ENCODE peak calls at places on chromosome 10, in four cellular contexts. N, S, L and U are unnamed samples.

GRCh38 chr10:73226663-73227062 is 20.4 kb downstream of the DNAJC9 start:
- DNase-seq in N (no peak), S (no peak), L (no peak), U (no peak)

GRCh38 chr10:108601856-108602255 is 1321.5 kb downstream of the XPNPEP1 start:
- DNase-seq in N (no peak), S (no peak), L (peak; percentile 61), U (peak; percentile 17)

GRCh38 chr10:127849896-127850295 is 42.8 kb downstream of the CLRN3 start:
- DNase-seq in N (peak; percentile 82), S (no peak), L (no peak), U (no peak)

GRCh38 chr10:97412891-97413304 is 11.8 kb upstream of the RRP12 start:
- DNase-seq in N (no peak), S (no peak), L (no peak), U (peak; percentile 32)

GRCh38 chr10:117449636-117450035 is 74.4 kb upstream of the PDZD8 start:
- DNase-seq in N (no peak), S (no peak), L (no peak), U (no peak)

GRCh38 chr10:63414481-63415260 is 51.1 kb downstream of the JMJD1C start:
- DNase-seq in N (no peak), S (no peak), L (peak; percentile 56), U (peak; percentile 72)

GRCh38 chr10:77909755-77910375 is 16.7 kb downstream of the DLG5 start:
- DNase-seq in N (peak; percentile 35), S (no peak), L (peak; percentile 81), U (peak; percentile 80)

GRCh38 chr10:16996530-16996964 is 133.1 kb downstream of the CUBN start:
- DNase-seq in N (no peak), S (no peak), L (peak; percentile 54), U (no peak)

GRCh38 chr10:123519861-123520260 is 146.3 kb upstream of the GPR26 start:
- DNase-seq in N (no peak), S (no peak), L (no peak), U (no peak)

GRCh38 chr10:73887038-73888015 is 13.0 kb upstream of the CAMK2G start:
- DNase-seq in N (no peak), S (peak; percentile 87), L (peak; percentile 87), U (peak; percentile 98)

GRCh38 chr10:90062786-90063185 is 361.4 kb downstream of the KIF20B start:
- DNase-seq in N (no peak), S (no peak), L (peak; percentile 59), U (peak; percentile 24)

GRCh38 chr10:5684971-5685763 is 529 bp downstream of the TASOR2 start:
- DNase-seq in N (peak; percentile 83), S (peak; percentile 17), L (peak; percentile 73), U (peak; percentile 75)

GRCh38 chr10:11387044-11387443 is 224.4 kb downstream of the USP6NL start:
- DNase-seq in N (no peak), S (no peak), L (peak; percentile 15), U (no peak)

GRCh38 chr10:44969854-44970253 is 8.8 kb downstream of the DEPP1 start:
- DNase-seq in N (no peak), S (no peak), L (no peak), U (no peak)

GRCh38 chr10:77458986-77459590 is 178.5 kb downstream of the KCNMA1 start:
- DNase-seq in N (no peak), S (no peak), L (no peak), U (peak; percentile 62)

GRCh38 chr10:102744374-102745051 is 765 bp downstream of the WBP1L start:
- DNase-seq in N (no peak), S (no peak), L (peak; percentile 28), U (peak; percentile 13)

GRCh38 chr10:129764901-129765663 is 199.0 kb downstream of the EBF3 start:
- DNase-seq in N (no peak), S (no peak), L (no peak), U (no peak)

GRCh38 chr10:121340176-121340850 is 257.9 kb downstream of the FGFR2 start:
- DNase-seq in N (peak; percentile 96), S (no peak), L (no peak), U (no peak)

GRCh38 chr10:123380491-123381085 is 226.4 kb downstream of the BUB3 start:
- DNase-seq in N (peak; percentile 23), S (no peak), L (peak; percentile 46), U (no peak)

GRCh38 chr10:30062090-30062489 is 2.7 kb upstream of the JCAD start:
- DNase-seq in N (no peak), S (no peak), L (peak; percentile 82), U (peak; percentile 81)

GRCh38 chr10:17805921-17806577 is 3.1 kb upstream of the MRC1 start:
- DNase-seq in N (peak; percentile 21), S (no peak), L (no peak), U (no peak)

GRCh38 chr10:88389456-88389855 is 193.7 kb downstream of the RNLS start:
- DNase-seq in N (peak; percentile 27), S (no peak), L (peak; percentile 76), U (peak; percentile 86)

GRCh38 chr10:28996345-28996744 is 292.5 kb upstream of the LYZL1 start:
- DNase-seq in N (no peak), S (no peak), L (no peak), U (no peak)

GRCh38 chr10:58460157-58460556 is 52.5 kb upstream of the BICC1 start:
- DNase-seq in N (no peak), S (no peak), L (no peak), U (no peak)

GRCh38 chr10:32445740-32446615 is at the start of gene CCDC7:
- DNase-seq in N (peak; percentile 89), S (peak; percentile 21), L (peak; percentile 83), U (peak; percentile 91)
- TF ChIP-seq CTCF in N (peak; percentile 53), S (peak; percentile 46), L (peak; percentile 26), U (peak; percentile 42)

GRCh38 chr10:6916601-6917000 is 336.5 kb upstream of the PRKCQ start:
- DNase-seq in N (no peak), S (no peak), L (peak; percentile 10), U (peak; percentile 50)
- H3K4me3 ChIP-seq in N (no peak overlapping the region), S (no peak overlapping the region), L (no peak overlapping the region), U (no peak overlapping the region)

DNA sequence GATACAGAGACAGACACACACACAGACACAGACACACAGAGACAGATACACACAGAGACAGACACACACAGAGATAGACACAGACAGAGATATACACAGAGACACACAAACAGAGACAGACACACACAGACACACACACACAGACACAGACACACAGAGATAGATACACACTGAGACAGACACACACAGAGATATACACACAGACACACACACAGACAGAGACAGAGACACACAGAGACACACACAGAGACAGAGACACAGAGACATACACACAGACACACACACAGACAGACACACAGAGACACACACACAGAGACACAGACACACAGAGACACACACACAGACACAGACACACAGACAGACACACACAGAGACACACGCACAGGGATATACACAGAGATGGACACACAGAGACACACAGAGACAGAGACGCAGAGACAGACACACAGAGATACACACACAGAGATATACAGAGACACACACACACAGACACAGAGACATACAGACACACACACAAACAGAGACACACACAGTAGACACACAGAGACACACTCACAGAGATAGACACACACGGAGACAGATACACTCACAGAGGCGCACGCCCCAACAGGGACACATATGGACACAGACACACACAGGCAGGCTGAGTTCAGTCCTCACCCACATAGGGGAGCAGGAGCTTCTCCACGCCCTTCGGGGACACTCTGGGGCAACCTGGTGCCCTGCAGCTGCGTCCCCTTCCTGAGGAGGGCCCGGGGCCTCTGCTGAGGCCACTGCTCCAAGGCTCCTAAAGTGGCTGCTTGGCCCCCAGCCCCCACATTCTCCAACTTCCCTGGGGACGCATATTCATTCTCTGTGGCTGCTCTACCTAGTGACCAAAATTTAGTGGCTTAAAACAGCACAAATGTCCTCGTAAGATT is 10.3 kb upstream of the PPP2R2D start:
- DNase-seq in N (no peak), S (no peak), L (no peak), U (no peak)
- TF ChIP-seq CTCF in N (no peak), S (no peak), L (no peak), U (no peak)

GRCh38 chr10:103765168-103765567 is 90.2 kb downstream of the SH3PXD2A start:
- DNase-seq in N (no peak), S (no peak), L (peak; percentile 73), U (peak; percentile 81)
- H3K4me3 ChIP-seq in N (no peak overlapping the region), S (no peak overlapping the region), L (no peak overlapping the region), U (no peak overlapping the region)

DNA sequence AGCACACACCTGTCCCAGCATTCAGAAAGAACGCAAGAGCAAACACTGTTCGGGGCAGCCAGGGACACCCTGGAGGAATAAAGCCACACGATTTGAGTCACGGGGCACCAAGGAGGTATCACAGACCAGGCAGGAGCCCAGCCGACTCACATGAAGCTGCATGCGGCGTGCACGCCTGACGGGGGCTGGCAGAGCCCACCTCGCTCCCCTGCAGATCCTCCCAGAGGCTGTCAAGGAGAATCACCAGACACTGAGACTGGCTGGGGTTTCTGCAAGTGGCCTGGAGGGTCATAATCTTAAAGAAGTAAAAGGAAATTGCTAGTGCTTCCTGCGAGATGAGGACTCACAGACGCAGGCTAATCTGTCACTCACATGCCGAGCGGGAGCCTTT is 61.6 kb downstream of the TCERG1L start:
- DNase-seq in N (no peak), S (no peak), L (no peak), U (no peak)
- TF ChIP-seq CTCF in N (no peak), S (no peak), L (no peak), U (no peak)

GRCh38 chr10:72088879-72089585 is 681 bp upstream of the SPOCK2 start:
- DNase-seq in N (peak; percentile 60), S (no peak), L (no peak), U (peak; percentile 72)
- H3K4me3 ChIP-seq in N (peak overlapping the region; percentile 62), S (peak overlapping the region; percentile 63), L (no peak overlapping the region), U (no peak overlapping the region)

GRCh38 chr10:43691503-43691902 is 42.8 kb upstream of the ZNF32 start:
- DNase-seq in N (no peak), S (no peak), L (peak; percentile 37), U (peak; percentile 40)
- TF ChIP-seq CTCF in N (no peak), S (peak; percentile 37), L (peak; percentile 17), U (no peak)